ENCODE peak calls at places on chromosome 14, in six cellular contexts. X is NCI-H187, N is T-helper 1 cell, J is iris pigment epithelial cell, O is NCI-H446 treated with DMSO at 0.1 percent for 48 hours, A is uterus. F is an unnamed sample.

GRCh38 chr14:99322731-99323599 is 51.0 kb upstream of the BCL11B start:
- DNase-seq in X (no peak), N (no peak), J (no peak), O (no peak), A (no peak), F (no peak)

GRCh38 chr14:79496701-79497100 is 714.6 kb downstream of the DIO2 start:
- DNase-seq in X (no peak), N (no peak), J (no peak), O (no peak), A (no peak), F (no peak)

GRCh38 chr14:77103954-77104353 is 5.9 kb downstream of the CIPC start:
- DNase-seq in X (no peak), N (no peak), J (no peak), O (no peak), A (no peak), F (no peak)

GRCh38 chr14:34368115-34368970 is 93.7 kb downstream of the SPTSSA start:
- DNase-seq in X (no peak), N (no peak), J (peak; percentile 77), O (no peak), A (no peak), F (no peak)

GRCh38 chr14:85380891-85381290 is 149.1 kb upstream of the FLRT2 start:
- DNase-seq in X (no peak), N (no peak), J (peak; percentile 38), O (no peak), A (no peak), F (no peak)

GRCh38 chr14:50001146-50001998 is 108.5 kb downstream of the ARF6 start:
- DNase-seq in X (peak; percentile 74), N (peak; percentile 54), J (peak; percentile 83), O (no peak), A (peak; percentile 35), F (peak; percentile 70)

GRCh38 chr14:38129705-38130104 is 78.0 kb upstream of the SSTR1 start:
- DNase-seq in X (no peak), N (no peak), J (no peak), O (no peak), A (no peak), F (no peak)

GRCh38 chr14:94320243-94320642 is 2.9 kb downstream of the SERPINA6 start:
- DNase-seq in X (no peak), N (no peak), J (no peak), O (no peak), A (no peak), F (no peak)

GRCh38 chr14:44979740-44980346 is 17.9 kb downstream of the TOGARAM1 start:
- DNase-seq in X (no peak), N (no peak), J (peak; percentile 31), O (peak; percentile 27), A (no peak), F (no peak)

GRCh38 chr14:101840649-101841365 is 79.3 kb downstream of the PPP2R5C start:
- DNase-seq in X (no peak), N (no peak), J (no peak), O (no peak), A (no peak), F (no peak)

GRCh38 chr14:22052795-22053194 is 379.2 kb upstream of the OR4E1 start:
- DNase-seq in X (no peak), N (no peak), J (no peak), O (no peak), A (no peak), F (no peak)

GRCh38 chr14:63362305-63362914 is 43.7 kb upstream of the GPHB5 start:
- DNase-seq in X (no peak), N (no peak), J (no peak), O (no peak), A (no peak), F (no peak)

GRCh38 chr14:97946291-97946690 is 1149.1 kb downstream of the VRK1 start:
- DNase-seq in X (no peak), N (no peak), J (no peak), O (no peak), A (no peak), F (no peak)

GRCh38 chr14:67413806-67414769 is 2.1 kb upstream of the PLEK2 start:
- DNase-seq in X (no peak), N (no peak), J (peak; percentile 76), O (no peak), A (no peak), F (no peak)

GRCh38 chr14:51323492-51323891 is 83.4 kb downstream of the TMX1 start:
- DNase-seq in X (no peak), N (no peak), J (no peak), O (no peak), A (no peak), F (no peak)

F was measured in activated effector memory CD4-positive, alpha-beta T cell treated with Interleukin-2 at 50 U/mL for 16 hours.